ENCODE peak calls at places on chromosomes 11 and 22, in ten cellular contexts. D is H9; Y is thoracic aorta; J is GM23338; O is hepatocyte; R is A549; W is Panc1; C is Peyer's patch; F is uterus; G is CD8-positive, alpha-beta memory T cell. M is an unnamed sample.

GRCh38 chr11:128492461-128492860 is 94.9 kb downstream of the ETS1 start:
- DNase-seq in W (no peak), C (no peak), R (no peak), Y (no peak), D (no peak), F (no peak), G (no peak), O (no peak), J (no peak), M (no peak)

GRCh38 chr11:9330387-9331384 is 16.3 kb upstream of the TMEM41B start:
- DNase-seq in F (no peak), C (no peak), J (no peak), D (no peak), O (no peak), G (no peak), R (no peak), W (no peak), Y (no peak), M (peak)

GRCh38 chr22:24550028-24550901 is 4.7 kb downstream of the GUCD1 start:
- DNase-seq in J (no peak), F (no peak), W (peak), O (peak), R (peak), C (peak), G (no peak), D (no peak), Y (no peak), M (no peak)

GRCh38 chr11:1055109-1055703 is 18.7 kb upstream of the MUC6 start:
- DNase-seq in O (no peak), G (no peak), R (no peak), W (no peak), F (no peak), Y (no peak), J (no peak), C (no peak), D (no peak), M (no peak)

GRCh38 chr11:10533323-10533722 is 7.7 kb downstream of the RNF141 start:
- DNase-seq in F (no peak), W (no peak), J (no peak), R (no peak), O (no peak), Y (no peak), G (no peak), D (no peak), C (no peak), M (no peak)

GRCh38 chr11:113664981-113665710 is 41.0 kb downstream of the TMPRSS5 start:
- DNase-seq in G (no peak), W (no peak), F (no peak), R (peak), J (no peak), O (peak), D (no peak), Y (no peak), C (no peak), M (no peak)

GRCh38 chr11:75968021-75968685 is 153.1 kb downstream of the UVRAG start:
- DNase-seq in G (no peak), R (no peak), W (no peak), F (no peak), C (no peak), O (no peak), J (no peak), D (no peak), Y (no peak), M (no peak)

GRCh38 chr22:29307658-29308147 is 1.3 kb downstream of the GAS2L1 start:
- DNase-seq in F (no peak), R (no peak), G (no peak), J (no peak), O (no peak), W (no peak), C (no peak), Y (no peak), D (no peak), M (no peak)

GRCh38 chr22:43883012-43883661 is 8.7 kb downstream of the PNPLA5 start:
- DNase-seq in R (peak), W (peak), F (no peak), D (peak), J (peak), O (peak), Y (no peak), C (peak), G (peak), M (no peak)

GRCh38 chr22:31055322-31056159 is 25.6 kb upstream of the SMTN start:
- DNase-seq in O (peak), R (peak), G (no peak), Y (peak), D (peak), F (peak), W (peak), C (peak), J (peak), M (peak)

GRCh38 chr22:30044369-30044768 is 35.9 kb upstream of the HORMAD2 start:
- DNase-seq in R (no peak), W (no peak), Y (no peak), D (no peak), J (no peak), C (no peak), O (peak), G (no peak), F (no peak), M (no peak)

GRCh38 chr11:128528294-128528693 is 59.1 kb downstream of the ETS1 start:
- DNase-seq in J (no peak), O (no peak), Y (no peak), F (no peak), D (no peak), R (no peak), G (no peak), W (no peak), C (no peak), M (no peak)

GRCh38 chr11:76856571-76856970 is 4.1 kb upstream of the ACER3 start:
- DNase-seq in J (no peak), R (no peak), W (no peak), F (no peak), G (no peak), D (no peak), Y (no peak), C (no peak), O (no peak), M (no peak)

GRCh38 chr11:31825453-31826391 is 14.6 kb upstream of the PAX6 start:
- DNase-seq in F (no peak), J (peak), W (no peak), G (no peak), Y (no peak), O (no peak), C (peak), D (peak), R (no peak), M (no peak)

GRCh38 chr11:48020092-48020755 is 39.9 kb downstream of the PTPRJ start:
- DNase-seq in C (no peak), G (no peak), O (no peak), W (no peak), Y (no peak), F (no peak), J (no peak), D (no peak), R (no peak), M (no peak)

GRCh38 chr22:32848226-32848625 is 46.7 kb downstream of the TIMP3 start:
- DNase-seq in C (no peak), D (no peak), O (no peak), R (no peak), J (no peak), Y (no peak), F (no peak), W (no peak), G (no peak), M (no peak)
- H3K27ac ChIP-seq in C (no peak), D (no peak), O (no peak), R (no peak), J (no peak), Y (no peak), F (peak), W (no peak), G (no peak), M (peak)

DNA sequence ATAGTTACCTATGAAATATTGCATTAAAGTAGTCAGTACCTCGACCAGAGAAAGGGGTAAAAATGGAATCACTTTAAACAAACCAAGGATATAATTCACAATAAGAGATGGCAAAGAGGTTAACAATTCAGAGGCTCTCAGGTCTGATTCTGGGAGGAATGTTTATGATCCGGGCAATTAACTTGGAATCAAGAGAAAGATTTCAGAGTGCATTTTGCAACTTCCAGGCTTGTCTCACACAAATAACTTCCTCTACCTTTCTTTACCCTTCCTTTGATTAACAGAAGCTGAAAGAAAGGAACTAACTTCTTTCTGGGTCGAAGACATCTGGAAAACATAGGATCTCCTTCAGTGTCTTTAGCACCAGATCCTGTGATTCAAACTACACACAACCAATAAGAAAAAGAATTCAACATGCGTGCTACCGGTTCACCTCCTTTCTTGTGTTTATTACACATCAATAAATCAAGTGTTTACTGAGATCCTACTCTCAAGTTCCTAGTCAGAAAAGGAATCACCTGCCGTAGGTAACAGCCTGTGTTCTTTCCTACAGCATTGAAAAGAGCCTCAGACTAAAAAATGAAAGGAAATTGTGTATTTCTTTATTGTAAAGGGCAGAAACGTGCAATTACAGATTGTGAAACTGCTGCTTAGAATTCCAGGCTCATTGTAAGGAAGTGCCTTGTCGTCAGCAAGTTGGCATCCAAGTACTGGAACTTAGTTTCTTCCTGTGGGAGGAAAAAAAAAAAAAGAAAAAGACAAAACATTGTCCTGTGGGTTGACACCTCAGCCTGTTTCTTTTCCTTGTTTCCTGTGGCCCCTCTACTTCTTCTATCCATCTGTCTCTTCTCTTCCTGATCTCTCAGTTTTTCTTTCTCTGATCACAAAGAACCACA is 29.5 kb downstream of the CARD18 start:
- DNase-seq in D (no peak), O (no peak), F (no peak), R (no peak), W (no peak), Y (no peak), G (no peak), J (no peak), C (no peak), M (no peak)
- H3K27ac ChIP-seq in D (no peak), O (peak), F (peak), R (no peak), W (no peak), Y (no peak), G (no peak), J (no peak), C (no peak), M (no peak)

DNA sequence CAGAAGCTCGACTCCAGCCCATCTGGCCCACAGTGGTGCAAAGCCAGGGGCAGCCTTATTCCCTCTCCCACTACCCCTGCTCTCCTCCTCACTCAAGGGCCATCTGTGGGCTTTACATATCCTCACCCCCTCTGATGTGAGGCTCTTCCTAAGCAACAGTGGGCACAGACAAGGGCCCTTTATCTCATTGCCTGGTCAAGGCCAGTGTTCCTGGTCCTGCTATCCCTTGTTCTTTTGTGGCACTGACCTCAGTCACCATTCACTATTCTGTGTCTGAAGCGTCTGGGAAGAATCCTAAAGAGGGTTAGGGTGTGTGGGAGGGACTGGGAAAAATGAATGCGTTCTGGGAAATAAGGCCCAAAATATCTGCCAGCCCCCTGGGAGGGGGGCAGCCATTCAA is 7.3 kb downstream of the DNAL4 start:
- DNase-seq in Y (no peak), F (no peak), O (no peak), J (no peak), R (no peak), C (no peak), D (no peak), W (no peak), G (no peak), M (no peak)
- H3K27ac ChIP-seq in Y (peak), F (peak), O (no peak), J (no peak), R (no peak), C (no peak), D (no peak), W (no peak), G (peak), M (no peak)

DNA sequence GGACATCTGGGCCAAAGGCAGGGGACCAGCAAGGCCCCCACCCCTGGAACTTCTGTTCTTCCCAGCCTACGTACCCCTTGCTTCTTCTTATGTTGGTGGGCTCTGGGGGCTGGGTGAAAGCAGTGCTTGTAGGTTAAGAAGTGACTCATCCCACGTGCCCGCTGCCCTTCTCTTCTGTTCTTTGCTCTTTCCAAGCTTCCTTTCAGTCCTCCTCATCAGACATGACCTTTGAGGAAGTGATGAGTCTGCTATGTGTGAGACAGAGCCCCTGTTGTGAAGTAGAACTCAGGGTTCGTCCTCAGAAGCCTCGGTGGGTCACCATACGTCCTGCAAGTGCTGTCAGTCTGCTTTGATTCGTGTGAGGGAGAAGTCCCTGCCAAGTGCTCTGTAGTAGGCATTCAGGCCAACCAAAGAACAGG is 12.7 kb downstream of the MED15 start:
- DNase-seq in J (no peak), O (no peak), R (no peak), C (no peak), D (no peak), Y (no peak), G (no peak), F (no peak), W (no peak), M (no peak)
- H3K27ac ChIP-seq in J (no peak), O (no peak), R (peak), C (no peak), D (no peak), Y (no peak), G (no peak), F (peak), W (no peak), M (no peak)

GRCh38 chr11:17010851-17011420 is 3.3 kb downstream of the PLEKHA7 start:
- DNase-seq in Y (no peak), F (no peak), O (no peak), G (no peak), C (no peak), R (no peak), W (no peak), J (peak), D (no peak), M (no peak)

GRCh38 chr11:17014321-17014773 is at the start of gene PLEKHA7:
- DNase-seq in G (no peak), W (no peak), Y (no peak), F (no peak), R (peak), C (peak), J (peak), D (no peak), O (peak), M (no peak)

GRCh38 chr11:17013548-17014320 is 480 bp downstream of the PLEKHA7 start:
- DNase-seq in Y (no peak), G (no peak), J (peak), C (peak), W (no peak), F (no peak), D (peak), O (peak), R (no peak), M (peak)

GRCh38 chr11:17012712-17013547 is 1.3 kb downstream of the PLEKHA7 start:
- DNase-seq in W (peak), J (peak), R (peak), D (peak), O (peak), F (no peak), G (no peak), Y (no peak), C (peak), M (no peak)

GRCh38 chr11:17012179-17012578 is 2.0 kb downstream of the PLEKHA7 start:
- DNase-seq in R (no peak), J (peak), C (no peak), W (no peak), O (no peak), Y (no peak), G (no peak), F (no peak), D (peak), M (no peak)
- H3K27ac ChIP-seq in R (peak), J (no peak), C (no peak), W (peak), O (peak), Y (no peak), G (no peak), F (no peak), D (no peak), M (no peak)

GRCh38 chr11:27191061-27191460 is 150.4 kb downstream of the BBOX1 start:
- DNase-seq in J (no peak), C (no peak), G (no peak), Y (no peak), R (no peak), F (no peak), O (no peak), D (no peak), W (no peak), M (no peak)
- H3K27ac ChIP-seq in J (no peak), C (no peak), G (no peak), Y (no peak), R (no peak), F (no peak), O (no peak), D (no peak), W (peak), M (no peak)

DNA sequence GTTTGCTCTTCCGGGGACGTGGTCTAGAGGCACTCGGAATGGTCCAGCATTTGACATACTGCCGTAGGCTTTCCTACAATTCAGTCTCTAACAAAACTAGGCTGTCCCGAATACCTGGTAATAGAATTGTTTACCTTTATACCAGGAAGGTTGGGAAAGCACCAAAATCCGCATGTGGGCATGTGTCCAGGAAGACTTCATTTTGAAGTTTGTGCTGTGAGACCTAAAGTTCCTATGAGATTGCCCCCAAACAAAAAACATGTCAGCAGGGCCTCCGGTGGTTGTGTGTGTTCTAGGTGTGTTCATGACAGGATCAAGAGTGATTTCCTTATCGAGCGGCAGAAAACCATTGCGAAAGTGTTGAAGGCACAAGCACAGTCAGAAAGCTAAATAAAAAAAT is 26.1 kb downstream of the HSPA8 start:
- DNase-seq in G (no peak), J (no peak), D (no peak), R (no peak), O (no peak), F (no peak), Y (no peak), C (no peak), W (no peak), M (no peak)
- H3K27ac ChIP-seq in G (no peak), J (no peak), D (no peak), R (no peak), O (no peak), F (no peak), Y (no peak), C (no peak), W (no peak), M (no peak)

GRCh38 chr11:122671270-122671906 is 15.9 kb downstream of the UBASH3B start:
- DNase-seq in R (peak), G (no peak), F (no peak), O (no peak), Y (no peak), W (no peak), J (no peak), C (no peak), D (no peak), M (no peak)
- H3K27ac ChIP-seq in R (peak), G (no peak), F (no peak), O (no peak), Y (no peak), W (no peak), J (no peak), C (no peak), D (no peak), M (no peak)